ENCODE peak calls at places on chromosomes 6 and 20, in seven cellular contexts. W is fibroblast of mammary gland; M is left ventricle myocardium inferior; B is GM12864; C is HFF-Myc; L is tibial artery; U is CD4-positive, alpha-beta memory T cell. R is an unnamed sample.

GRCh38 chr6:116932496-116932895 is 55.5 kb downstream of the RFX6 start:
- DNase-seq in W (no peak), L (no peak), B (no peak), U (no peak), M (no peak), C (no peak), R (no peak)

GRCh38 chr6:8180327-8181161 is 78.2 kb upstream of the EEF1E1 start:
- DNase-seq in W (peak), M (no peak), U (no peak), B (no peak), L (no peak), C (peak), R (no peak)

GRCh38 chr20:58706150-58706892 is 13.7 kb downstream of the NPEPL1 start:
- DNase-seq in M (no peak), W (no peak), B (no peak), L (no peak), U (no peak), C (no peak), R (peak)

GRCh38 chr20:18279231-18279630 is 9.1 kb upstream of the ZNF133 start:
- DNase-seq in W (peak), B (no peak), M (no peak), L (no peak), C (no peak), U (no peak), R (no peak)

GRCh38 chr6:166494757-166495486 is 91.6 kb downstream of the RAMACL start:
- DNase-seq in C (no peak), W (no peak), L (no peak), B (no peak), U (no peak), M (peak), R (no peak)

GRCh38 chr20:21433329-21433890 is 36.1 kb upstream of the NKX2-4 start:
- DNase-seq in B (no peak), W (peak), L (no peak), U (no peak), C (no peak), M (no peak), R (no peak)

GRCh38 chr6:36666726-36667591 is 11.6 kb upstream of the CDKN1A start:
- DNase-seq in B (peak), W (peak), C (no peak), U (no peak), M (peak), L (peak), R (no peak)

GRCh38 chr6:157898169-157898568 is 75.1 kb downstream of the SNX9 start:
- DNase-seq in U (no peak), W (no peak), C (no peak), M (no peak), B (no peak), L (no peak), R (no peak)

GRCh38 chr20:53157443-53158408 is 185.6 kb downstream of the TSHZ2 start:
- DNase-seq in M (no peak), W (peak), U (no peak), B (peak), L (no peak), C (no peak), R (peak)

GRCh38 chr20:45061244-45061643 is 39.7 kb downstream of the KCNS1 start:
- DNase-seq in L (no peak), U (no peak), B (no peak), C (no peak), W (peak), M (no peak), R (no peak)

GRCh38 chr6:131727467-131727866 is 16.6 kb upstream of the CTAGE9 start:
- DNase-seq in W (no peak), M (no peak), C (no peak), L (no peak), B (no peak), U (no peak), R (no peak)

GRCh38 chr6:37192669-37193068 is 22.7 kb downstream of the PIM1 start:
- DNase-seq in W (no peak), C (no peak), B (no peak), M (no peak), L (no peak), U (no peak), R (no peak)

GRCh38 chr20:22921595-22922421 is 113.3 kb upstream of the SSTR4 start:
- DNase-seq in M (no peak), U (no peak), L (no peak), C (peak), B (no peak), W (peak), R (no peak)

GRCh38 chr20:23165307-23165750 is 79.2 kb upstream of the CD93 start:
- DNase-seq in L (no peak), U (no peak), W (no peak), B (no peak), M (no peak), C (no peak), R (no peak)

GRCh38 chr6:2990179-2990931 is 9.3 kb upstream of the NQO2 start:
- DNase-seq in L (no peak), C (no peak), W (peak), U (no peak), B (no peak), M (no peak), R (peak)

GRCh38 chr6:140105857-140106256 is 731.4 kb upstream of the CITED2 start:
- DNase-seq in B (no peak), U (no peak), M (no peak), L (no peak), C (no peak), W (peak), R (no peak)

GRCh38 chr6:163460307-163460782 is 45.8 kb downstream of the QKI start:
- DNase-seq in C (no peak), B (no peak), W (peak), M (no peak), L (no peak), U (peak), R (peak)

GRCh38 chr20:44019638-44020335 is 105.1 kb downstream of the TOX2 start:
- DNase-seq in L (no peak), M (no peak), B (no peak), W (peak), U (peak), C (no peak), R (no peak)

GRCh38 chr6:109491207-109491938 is 8.4 kb upstream of the ZBTB24 start:
- DNase-seq in M (no peak), C (no peak), L (no peak), B (no peak), U (no peak), W (peak), R (peak)

GRCh38 chr6:5205877-5206840 is 54.6 kb downstream of the LYRM4 start:
- DNase-seq in M (peak), U (no peak), W (no peak), C (no peak), B (no peak), L (peak), R (no peak)

GRCh38 chr6:131765081-131765852 is 42.6 kb upstream of the ENPP1 start:
- DNase-seq in C (no peak), W (peak), L (no peak), M (no peak), B (no peak), U (no peak), R (no peak)

GRCh38 chr6:162251257-162251656 is 476.3 kb downstream of the PRKN start:
- DNase-seq in M (no peak), W (peak), C (no peak), L (no peak), U (no peak), B (no peak), R (no peak)

GRCh38 chr6:90434096-90434495 is 137.5 kb upstream of the BACH2 start:
- DNase-seq in U (no peak), B (no peak), C (no peak), W (no peak), M (no peak), L (no peak), R (no peak)

GRCh38 chr20:35006009-35006408 is 50.3 kb downstream of the MYH7B start:
- DNase-seq in B (no peak), W (no peak), M (no peak), C (no peak), L (no peak), U (no peak), R (no peak)

GRCh38 chr6:40950986-40951730 is 87.9 kb downstream of the UNC5CL start:
- DNase-seq in W (peak), M (no peak), U (no peak), C (no peak), B (no peak), L (no peak), R (no peak)

GRCh38 chr20:51138576-51138975 is 115.7 kb upstream of the KCNG1 start:
- DNase-seq in U (no peak), W (no peak), C (no peak), M (no peak), L (no peak), B (no peak), R (no peak)

GRCh38 chr6:44667226-44667625 is 279.7 kb downstream of the CDC5L start:
- DNase-seq in M (no peak), B (no peak), L (no peak), W (peak), C (peak), U (no peak), R (no peak)

GRCh38 chr20:17059465-17059864 is 167.4 kb upstream of the PCSK2 start:
- DNase-seq in M (no peak), W (peak), U (no peak), C (peak), B (no peak), L (no peak), R (no peak)

GRCh38 chr20:58538752-58539151 is 23.6 kb upstream of the APCDD1L start:
- DNase-seq in L (no peak), U (no peak), B (no peak), W (peak), C (no peak), M (no peak), R (no peak)

GRCh38 chr6:85866373-85866740 is 223.7 kb upstream of the SYNCRIP start:
- DNase-seq in M (no peak), B (no peak), C (no peak), L (no peak), U (no peak), W (peak), R (no peak)

GRCh38 chr6:45049188-45049843 is 278.8 kb upstream of the RUNX2 start:
- DNase-seq in L (no peak), B (no peak), U (no peak), C (peak), W (peak), M (no peak), R (no peak)

R was measured in stimulated activated naive CD8-positive, alpha-beta T cell treated with anti-CD3 and anti-CD28 coated beads, Interleukin-15, amount 100 ng/mL, for 72 hours.